ENCODE peak calls at places on chromosome 16, in seven cellular contexts. Z is HEK293T, X is RPMI7951, N is astrocyte of the spinal cord, B is right lobe of liver, L is iPS DF 6.9, F is ovary. I is an unnamed sample.

GRCh38 chr16:17412221-17412620 is 58.5 kb downstream of the XYLT1 start:
- DNase-seq in Z (no peak), X (peak), N (peak), B (no peak), L (no peak), F (no peak), I (no peak)

GRCh38 chr16:30003670-30004423 is 7.0 kb downstream of the DOC2A start:
- DNase-seq in Z (no peak), X (no peak), N (no peak), B (no peak), L (no peak), F (no peak), I (no peak)

GRCh38 chr16:814974-815373 is 14.4 kb upstream of the GNG13 start:
- DNase-seq in Z (no peak), X (peak), N (peak), B (no peak), L (no peak), F (no peak), I (no peak)

GRCh38 chr16:85010446-85010930 is 847 bp downstream of the ZDHHC7 start:
- DNase-seq in Z (no peak), X (no peak), N (no peak), B (no peak), L (no peak), F (no peak), I (no peak)

GRCh38 chr16:54286330-54287017 is at the start of gene IRX3:
- DNase-seq in Z (peak), X (peak), N (peak), B (peak), L (no peak), F (peak), I (no peak)

GRCh38 chr16:17461951-17462729 is 8.6 kb downstream of the XYLT1 start:
- DNase-seq in Z (no peak), X (no peak), N (no peak), B (no peak), L (no peak), F (no peak), I (no peak)

GRCh38 chr16:86227041-86227440 is 283.3 kb upstream of the FOXF1 start:
- DNase-seq in Z (no peak), X (no peak), N (no peak), B (peak), L (no peak), F (no peak), I (no peak)

GRCh38 chr16:67198238-67198734 is 645 bp upstream of the ELMO3 start:
- DNase-seq in Z (no peak), X (no peak), N (peak), B (no peak), L (no peak), F (no peak), I (no peak)

GRCh38 chr16:11159189-11159588 is 96.8 kb downstream of the SOCS1 start:
- DNase-seq in Z (no peak), X (no peak), N (no peak), B (no peak), L (no peak), F (no peak), I (no peak)

GRCh38 chr16:55328611-55329569 is 4.9 kb downstream of the IRX6 start:
- DNase-seq in Z (no peak), X (no peak), N (no peak), B (no peak), L (no peak), F (no peak), I (no peak)

GRCh38 chr16:67482260-67482924 is 955 bp downstream of the AGRP start:
- DNase-seq in Z (no peak), X (no peak), N (no peak), B (no peak), L (no peak), F (no peak), I (no peak)